ENCODE peak calls at places on chromosome 4, in eight cellular contexts. One of them, this sample, is unnamed.

GRCh38 chr4:100738388-100739165 is 220.8 kb upstream of the EMCN start:
- DNase-seq in activated T-helper 2 cell treated with anti-CD3 and anti-CD28 coated beads, Interferon-gamma antibody, Interleukin-2, Interleukin-4, amounts not matched to agents 10 μg/mL and 5 μg/mL and 100 μg/mL, durations not matched to agents 14 hours and 24 hours and 36 hours: no peak
- DNase-seq in upper lobe of left lung: no peak
- DNase-seq in myocyte: peak
- DNase-seq in aorta: no peak
- DNase-seq in NCI-H1092 treated with DMSO at 0.1 percent for 48 hours: no peak
- DNase-seq in endothelial cell: no peak
- DNase-seq in Caco-2: no peak
- DNase-seq in this sample: no peak

GRCh38 chr4:10697071-10697470 is 12.5 kb upstream of the CLNK start:
- DNase-seq in upper lobe of left lung: no peak
- DNase-seq in Caco-2: no peak
- DNase-seq in aorta: no peak
- DNase-seq in NCI-H1092 treated with DMSO at 0.1 percent for 48 hours: peak
- DNase-seq in endothelial cell: no peak
- DNase-seq in activated T-helper 2 cell treated with anti-CD3 and anti-CD28 coated beads, Interferon-gamma antibody, Interleukin-2, Interleukin-4, amounts not matched to agents 10 μg/mL and 5 μg/mL and 100 μg/mL, durations not matched to agents 14 hours and 24 hours and 36 hours: no peak
- DNase-seq in myocyte: no peak
- DNase-seq in this sample: no peak

GRCh38 chr4:7759221-7759620 is 180.4 kb downstream of the AFAP1 start:
- DNase-seq in activated T-helper 2 cell treated with anti-CD3 and anti-CD28 coated beads, Interferon-gamma antibody, Interleukin-2, Interleukin-4, amounts not matched to agents 10 μg/mL and 5 μg/mL and 100 μg/mL, durations not matched to agents 14 hours and 24 hours and 36 hours: peak
- DNase-seq in NCI-H1092 treated with DMSO at 0.1 percent for 48 hours: no peak
- DNase-seq in upper lobe of left lung: no peak
- DNase-seq in myocyte: no peak
- DNase-seq in endothelial cell: no peak
- DNase-seq in Caco-2: no peak
- DNase-seq in aorta: no peak
- DNase-seq in this sample: no peak

GRCh38 chr4:147793973-147794690 is 62.2 kb downstream of the ARHGAP10 start:
- DNase-seq in NCI-H1092 treated with DMSO at 0.1 percent for 48 hours: no peak
- DNase-seq in endothelial cell: no peak
- DNase-seq in activated T-helper 2 cell treated with anti-CD3 and anti-CD28 coated beads, Interferon-gamma antibody, Interleukin-2, Interleukin-4, amounts not matched to agents 10 μg/mL and 5 μg/mL and 100 μg/mL, durations not matched to agents 14 hours and 24 hours and 36 hours: no peak
- DNase-seq in Caco-2: no peak
- DNase-seq in myocyte: no peak
- DNase-seq in upper lobe of left lung: no peak
- DNase-seq in aorta: no peak
- DNase-seq in this sample: no peak

GRCh38 chr4:63361628-63362027 is 1047.6 kb downstream of the TECRL start:
- DNase-seq in NCI-H1092 treated with DMSO at 0.1 percent for 48 hours: no peak
- DNase-seq in Caco-2: no peak
- DNase-seq in activated T-helper 2 cell treated with anti-CD3 and anti-CD28 coated beads, Interferon-gamma antibody, Interleukin-2, Interleukin-4, amounts not matched to agents 10 μg/mL and 5 μg/mL and 100 μg/mL, durations not matched to agents 14 hours and 24 hours and 36 hours: no peak
- DNase-seq in upper lobe of left lung: no peak
- DNase-seq in endothelial cell: no peak
- DNase-seq in myocyte: no peak
- DNase-seq in aorta: no peak
- DNase-seq in this sample: no peak

GRCh38 chr4:73528171-73528570 is 46.6 kb downstream of the AFM start:
- DNase-seq in endothelial cell: no peak
- DNase-seq in upper lobe of left lung: no peak
- DNase-seq in Caco-2: no peak
- DNase-seq in NCI-H1092 treated with DMSO at 0.1 percent for 48 hours: no peak
- DNase-seq in activated T-helper 2 cell treated with anti-CD3 and anti-CD28 coated beads, Interferon-gamma antibody, Interleukin-2, Interleukin-4, amounts not matched to agents 10 μg/mL and 5 μg/mL and 100 μg/mL, durations not matched to agents 14 hours and 24 hours and 36 hours: no peak
- DNase-seq in myocyte: no peak
- DNase-seq in aorta: no peak
- DNase-seq in this sample: no peak

GRCh38 chr4:115668396-115668795 is 555.0 kb upstream of the NDST4 start:
- DNase-seq in upper lobe of left lung: no peak
- DNase-seq in activated T-helper 2 cell treated with anti-CD3 and anti-CD28 coated beads, Interferon-gamma antibody, Interleukin-2, Interleukin-4, amounts not matched to agents 10 μg/mL and 5 μg/mL and 100 μg/mL, durations not matched to agents 14 hours and 24 hours and 36 hours: no peak
- DNase-seq in myocyte: no peak
- DNase-seq in aorta: no peak
- DNase-seq in endothelial cell: no peak
- DNase-seq in NCI-H1092 treated with DMSO at 0.1 percent for 48 hours: no peak
- DNase-seq in Caco-2: no peak
- DNase-seq in this sample: no peak

GRCh38 chr4:15144249-15144966 is 142.1 kb downstream of the CPEB2 start:
- DNase-seq in NCI-H1092 treated with DMSO at 0.1 percent for 48 hours: peak
- DNase-seq in upper lobe of left lung: no peak
- DNase-seq in Caco-2: no peak
- DNase-seq in aorta: no peak
- DNase-seq in myocyte: peak
- DNase-seq in activated T-helper 2 cell treated with anti-CD3 and anti-CD28 coated beads, Interferon-gamma antibody, Interleukin-2, Interleukin-4, amounts not matched to agents 10 μg/mL and 5 μg/mL and 100 μg/mL, durations not matched to agents 14 hours and 24 hours and 36 hours: no peak
- DNase-seq in endothelial cell: no peak
- DNase-seq in this sample: no peak

This sample was measured in HuH-7.5.